ENCODE peak calls at places on chromosomes 4 and X, in seven cellular contexts. One of them, this sample, is unnamed.

GRCh38 chrX:22666441-22666840 is 333.3 kb upstream of the DDX53 start:
- DNase-seq in stromal cell of bone marrow: no peak
- DNase-seq in ecto neural progenitor cell: no peak
- DNase-seq in HCEC 1CT: peak
- DNase-seq in PC-3: peak
- DNase-seq in stimulated activated CD8-positive, alpha-beta memory T cell treated with anti-CD3 and anti-CD28 coated beads, Interleukin-15, amount 100 ng/mL, for 48 hours: no peak
- DNase-seq in glutamatergic neuron: peak
- DNase-seq in this sample: peak

GRCh38 chrX:150508018-150508417 is 60.4 kb upstream of the MTM1 start:
- DNase-seq in stromal cell of bone marrow: no peak
- DNase-seq in ecto neural progenitor cell: no peak
- DNase-seq in HCEC 1CT: no peak
- DNase-seq in PC-3: no peak
- DNase-seq in stimulated activated CD8-positive, alpha-beta memory T cell treated with anti-CD3 and anti-CD28 coated beads, Interleukin-15, amount 100 ng/mL, for 48 hours: no peak
- DNase-seq in glutamatergic neuron: no peak
- DNase-seq in this sample: no peak

GRCh38 chr4:2135083-2135482 is 76.0 kb downstream of the NAT8L start:
- DNase-seq in stromal cell of bone marrow: no peak
- DNase-seq in ecto neural progenitor cell: no peak
- DNase-seq in HCEC 1CT: no peak
- DNase-seq in PC-3: no peak
- DNase-seq in stimulated activated CD8-positive, alpha-beta memory T cell treated with anti-CD3 and anti-CD28 coated beads, Interleukin-15, amount 100 ng/mL, for 48 hours: no peak
- DNase-seq in glutamatergic neuron: no peak
- DNase-seq in this sample: peak

GRCh38 chr4:89121711-89122387 is 10.5 kb downstream of the TIGD2 start:
- DNase-seq in stromal cell of bone marrow: no peak
- DNase-seq in ecto neural progenitor cell: no peak
- DNase-seq in HCEC 1CT: no peak
- DNase-seq in PC-3: no peak
- DNase-seq in stimulated activated CD8-positive, alpha-beta memory T cell treated with anti-CD3 and anti-CD28 coated beads, Interleukin-15, amount 100 ng/mL, for 48 hours: no peak
- DNase-seq in glutamatergic neuron: no peak
- DNase-seq in this sample: no peak

GRCh38 chrX:134948333-134949241 is 42.2 kb upstream of the SMIM10 start:
- DNase-seq in stromal cell of bone marrow: peak
- DNase-seq in ecto neural progenitor cell: no peak
- DNase-seq in HCEC 1CT: peak
- DNase-seq in PC-3: peak
- DNase-seq in stimulated activated CD8-positive, alpha-beta memory T cell treated with anti-CD3 and anti-CD28 coated beads, Interleukin-15, amount 100 ng/mL, for 48 hours: no peak
- DNase-seq in glutamatergic neuron: no peak
- DNase-seq in this sample: peak

GRCh38 chr4:89781321-89781720 is 55.6 kb downstream of the SNCA start:
- DNase-seq in stromal cell of bone marrow: no peak
- DNase-seq in ecto neural progenitor cell: no peak
- DNase-seq in HCEC 1CT: no peak
- DNase-seq in PC-3: no peak
- DNase-seq in stimulated activated CD8-positive, alpha-beta memory T cell treated with anti-CD3 and anti-CD28 coated beads, Interleukin-15, amount 100 ng/mL, for 48 hours: no peak
- DNase-seq in glutamatergic neuron: no peak
- DNase-seq in this sample: no peak

GRCh38 chr4:85724801-85725548 is 250.0 kb downstream of the ARHGAP24 start:
- DNase-seq in stromal cell of bone marrow: peak
- DNase-seq in ecto neural progenitor cell: no peak
- DNase-seq in HCEC 1CT: no peak
- DNase-seq in PC-3: no peak
- DNase-seq in stimulated activated CD8-positive, alpha-beta memory T cell treated with anti-CD3 and anti-CD28 coated beads, Interleukin-15, amount 100 ng/mL, for 48 hours: no peak
- DNase-seq in glutamatergic neuron: no peak
- DNase-seq in this sample: no peak

GRCh38 chr4:26892480-26893150 is 32.0 kb downstream of the STIM2 start:
- DNase-seq in stromal cell of bone marrow: no peak
- DNase-seq in ecto neural progenitor cell: no peak
- DNase-seq in HCEC 1CT: no peak
- DNase-seq in PC-3: no peak
- DNase-seq in stimulated activated CD8-positive, alpha-beta memory T cell treated with anti-CD3 and anti-CD28 coated beads, Interleukin-15, amount 100 ng/mL, for 48 hours: no peak
- DNase-seq in glutamatergic neuron: no peak
- DNase-seq in this sample: no peak

GRCh38 chrX:10112510-10112909 is 44.3 kb upstream of the CLCN4 start:
- DNase-seq in stromal cell of bone marrow: no peak
- DNase-seq in ecto neural progenitor cell: no peak
- DNase-seq in HCEC 1CT: no peak
- DNase-seq in PC-3: no peak
- DNase-seq in stimulated activated CD8-positive, alpha-beta memory T cell treated with anti-CD3 and anti-CD28 coated beads, Interleukin-15, amount 100 ng/mL, for 48 hours: no peak
- DNase-seq in glutamatergic neuron: no peak
- DNase-seq in this sample: no peak

GRCh38 chr4:23930750-23931488 is 41.1 kb upstream of the PPARGC1A start:
- DNase-seq in stromal cell of bone marrow: peak
- DNase-seq in ecto neural progenitor cell: no peak
- DNase-seq in HCEC 1CT: no peak
- DNase-seq in PC-3: no peak
- DNase-seq in stimulated activated CD8-positive, alpha-beta memory T cell treated with anti-CD3 and anti-CD28 coated beads, Interleukin-15, amount 100 ng/mL, for 48 hours: no peak
- DNase-seq in glutamatergic neuron: peak
- DNase-seq in this sample: no peak

GRCh38 chr4:113026556-113026955 is 22.9 kb upstream of the ANK2 start:
- DNase-seq in stromal cell of bone marrow: peak
- DNase-seq in ecto neural progenitor cell: no peak
- DNase-seq in HCEC 1CT: peak
- DNase-seq in PC-3: no peak
- DNase-seq in stimulated activated CD8-positive, alpha-beta memory T cell treated with anti-CD3 and anti-CD28 coated beads, Interleukin-15, amount 100 ng/mL, for 48 hours: no peak
- DNase-seq in glutamatergic neuron: no peak
- DNase-seq in this sample: peak

GRCh38 chr4:106096454-106096853 is 201.2 kb downstream of the NPNT start:
- DNase-seq in stromal cell of bone marrow: no peak
- DNase-seq in ecto neural progenitor cell: no peak
- DNase-seq in HCEC 1CT: no peak
- DNase-seq in PC-3: no peak
- DNase-seq in stimulated activated CD8-positive, alpha-beta memory T cell treated with anti-CD3 and anti-CD28 coated beads, Interleukin-15, amount 100 ng/mL, for 48 hours: no peak
- DNase-seq in glutamatergic neuron: no peak
- DNase-seq in this sample: no peak

GRCh38 chrX:2627272-2627867 is 63.7 kb upstream of the CD99 start:
- DNase-seq in stromal cell of bone marrow: no peak
- DNase-seq in ecto neural progenitor cell: peak
- DNase-seq in HCEC 1CT: peak
- DNase-seq in PC-3: peak
- DNase-seq in stimulated activated CD8-positive, alpha-beta memory T cell treated with anti-CD3 and anti-CD28 coated beads, Interleukin-15, amount 100 ng/mL, for 48 hours: peak
- DNase-seq in glutamatergic neuron: peak
- DNase-seq in this sample: peak

GRCh38 chr4:102562995-102563394 is 61.8 kb downstream of the NFKB1 start:
- DNase-seq in stromal cell of bone marrow: no peak
- DNase-seq in ecto neural progenitor cell: no peak
- DNase-seq in HCEC 1CT: peak
- DNase-seq in PC-3: no peak
- DNase-seq in stimulated activated CD8-positive, alpha-beta memory T cell treated with anti-CD3 and anti-CD28 coated beads, Interleukin-15, amount 100 ng/mL, for 48 hours: no peak
- DNase-seq in glutamatergic neuron: no peak
- DNase-seq in this sample: peak

GRCh38 chrX:6026980-6027379 is 201.7 kb downstream of the NLGN4X start:
- DNase-seq in stromal cell of bone marrow: no peak
- DNase-seq in ecto neural progenitor cell: no peak
- DNase-seq in HCEC 1CT: no peak
- DNase-seq in PC-3: no peak
- DNase-seq in stimulated activated CD8-positive, alpha-beta memory T cell treated with anti-CD3 and anti-CD28 coated beads, Interleukin-15, amount 100 ng/mL, for 48 hours: no peak
- DNase-seq in glutamatergic neuron: no peak
- DNase-seq in this sample: no peak

GRCh38 chrX:41087219-41087618 is 2.0 kb downstream of the USP9X start:
- DNase-seq in stromal cell of bone marrow: no peak
- DNase-seq in ecto neural progenitor cell: no peak
- DNase-seq in HCEC 1CT: no peak
- DNase-seq in PC-3: peak
- DNase-seq in stimulated activated CD8-positive, alpha-beta memory T cell treated with anti-CD3 and anti-CD28 coated beads, Interleukin-15, amount 100 ng/mL, for 48 hours: no peak
- DNase-seq in glutamatergic neuron: no peak
- DNase-seq in this sample: no peak

GRCh38 chr4:135492439-135492838 is 1290.8 kb upstream of the PABPC4L start:
- DNase-seq in stromal cell of bone marrow: no peak
- DNase-seq in ecto neural progenitor cell: no peak
- DNase-seq in HCEC 1CT: no peak
- DNase-seq in PC-3: no peak
- DNase-seq in stimulated activated CD8-positive, alpha-beta memory T cell treated with anti-CD3 and anti-CD28 coated beads, Interleukin-15, amount 100 ng/mL, for 48 hours: no peak
- DNase-seq in glutamatergic neuron: no peak
- DNase-seq in this sample: no peak

This sample was measured in EL.